ENCODE peak calls at places on chromosomes 16 and 17, in four cellular contexts. E, C, U and F are unnamed samples.

GRCh38 chr17:31449746-31450145 is 58.3 kb downstream of the RAB11FIP4 start:
- DNase-seq in E (no peak), C (no peak), U (no peak), F (no peak)

GRCh38 chr17:50539762-50540440 is 7.1 kb upstream of the SPATA20 start:
- DNase-seq in E (peak; percentile 76), C (peak; percentile 53), U (peak; percentile 92), F (no peak)

GRCh38 chr17:10649031-10649430 is 8.1 kb downstream of the MYH3 start:
- DNase-seq in E (no peak), C (no peak), U (peak; percentile 14), F (no peak)

GRCh38 chr17:63546308-63547082 is 3.8 kb upstream of the DCAF7 start:
- DNase-seq in E (no peak), C (no peak), U (no peak), F (no peak)

GRCh38 chr17:35117984-35118383 is 1.7 kb downstream of the RAD51D start:
- DNase-seq in E (no peak), C (peak; percentile 35), U (peak; percentile 52), F (no peak)

GRCh38 chr17:49379926-49380325 is 17.9 kb upstream of the ZNF652 start:
- DNase-seq in E (no peak), C (no peak), U (no peak), F (no peak)

GRCh38 chr16:11554054-11554453 is 32.7 kb downstream of the LITAF start:
- DNase-seq in E (no peak), C (no peak), U (no peak), F (peak; percentile 54)

GRCh38 chr17:33482636-33483035 is 189.5 kb upstream of the ASIC2 start:
- DNase-seq in E (no peak), C (no peak), U (no peak), F (no peak)

GRCh38 chr16:57240872-57241271 is 4.2 kb upstream of the ARL2BP start:
- DNase-seq in E (no peak), C (no peak), U (no peak), F (no peak)

GRCh38 chr17:45149669-45150603 is 1.7 kb downstream of the HEXIM1 start:
- DNase-seq in E (peak; percentile 76), C (peak; percentile 22), U (peak; percentile 69), F (no peak)

GRCh38 chr16:68843482-68844210 is at the start of gene TANGO6:
- DNase-seq in E (peak; percentile 89), C (peak; percentile 70), U (peak; percentile 72), F (peak; percentile 26)

GRCh38 chr16:47037396-47037745 is 63.9 kb upstream of the DNAJA2 start:
- DNase-seq in E (peak; percentile 38), C (no peak), U (no peak), F (no peak)

GRCh38 chr16:11464241-11464640 is 119.0 kb downstream of the RMI2 start:
- DNase-seq in E (no peak), C (no peak), U (no peak), F (no peak)

GRCh38 chr17:82269138-82269881 is 4.2 kb downstream of the CSNK1D start:
- DNase-seq in E (peak; percentile 64), C (no peak), U (no peak), F (no peak)

GRCh38 chr17:10316986-10317834 is 55.6 kb downstream of the MYH13 start:
- DNase-seq in E (peak; percentile 77), C (no peak), U (no peak), F (peak; percentile 27)

GRCh38 chr17:49603720-49604119 is 28.0 kb downstream of the NXPH3 start:
- DNase-seq in E (no peak), C (no peak), U (no peak), F (no peak)

GRCh38 chr16:32116080-32116479 is 137.0 kb upstream of the TP53TG3D start:
- DNase-seq in E (no peak), C (no peak), U (no peak), F (no peak)

GRCh38 chr16:59783191-59783590 is 1049.1 kb upstream of the GOT2 start:
- DNase-seq in E (no peak), C (no peak), U (peak; percentile 38), F (no peak)

GRCh38 chr17:20066253-20066652 is 57.1 kb downstream of the SPECC1 start:
- DNase-seq in E (no peak), C (peak; percentile 79), U (peak; percentile 89), F (no peak)

GRCh38 chr16:88534731-88535141 is 35.5 kb upstream of the ZC3H18 start:
- DNase-seq in E (peak; percentile 65), C (peak; percentile 52), U (peak; percentile 52), F (no peak)

GRCh38 chr16:17359778-17360177 is 111.0 kb downstream of the XYLT1 start:
- DNase-seq in E (no peak), C (no peak), U (no peak), F (no peak)

GRCh38 chr17:1495265-1495664 is 2.8 kb upstream of the MYO1C start:
- DNase-seq in E (no peak), C (peak; percentile 17), U (peak; percentile 44), F (no peak)

GRCh38 chr16:69150146-69150865 is 17.9 kb downstream of the UTP4 start:
- DNase-seq in E (peak; percentile 60), C (peak; percentile 34), U (peak; percentile 77), F (peak; percentile 43)

GRCh38 chr16:64090327-64090726 is 1031.5 kb downstream of the CDH11 start:
- DNase-seq in E (no peak), C (no peak), U (no peak), F (no peak)

GRCh38 chr17:40095944-40096791 is 4.2 kb downstream of the NR1D1 start:
- DNase-seq in E (peak; percentile 73), C (no peak), U (no peak), F (no peak)

GRCh38 chr17:48760411-48760810 is 31.9 kb upstream of the HOXB13 start:
- DNase-seq in E (peak; percentile 70), C (no peak), U (no peak), F (peak; percentile 83)

GRCh38 chr17:36089888-36090836 is at the start of gene CCL3:
- DNase-seq in E (peak; percentile 26), C (no peak), U (no peak), F (no peak)

GRCh38 chr16:27245276-27246231 is 23.0 kb downstream of the NSMCE1 start:
- DNase-seq in E (no peak), C (no peak), U (peak; percentile 96), F (no peak)

GRCh38 chr16:49574826-49575225 is 201.2 kb downstream of the C16orf78 start:
- DNase-seq in E (no peak), C (no peak), U (no peak), F (no peak)
- TF ChIP-seq CTCF in E (no peak), C (no peak), U (no peak), F (no peak)

GRCh38 chr16:370980-371728 is 816 bp upstream of the MRPL28 start:
- DNase-seq in E (peak; percentile 52), C (no peak), U (no peak), F (no peak)

GRCh38 chr16:368388-369158 is 1.8 kb downstream of the MRPL28 start:
- DNase-seq in E (peak; percentile 8), C (no peak), U (no peak), F (no peak)

GRCh38 chr16:369866-370436 is 387 bp downstream of the MRPL28 start:
- DNase-seq in E (no peak), C (no peak), U (peak; percentile 25), F (no peak)

GRCh38 chr16:370443-370842 is at the start of gene MRPL28:
- DNase-seq in E (peak; percentile 97), C (peak; percentile 96), U (peak; percentile 95), F (peak; percentile 81)

DNA sequence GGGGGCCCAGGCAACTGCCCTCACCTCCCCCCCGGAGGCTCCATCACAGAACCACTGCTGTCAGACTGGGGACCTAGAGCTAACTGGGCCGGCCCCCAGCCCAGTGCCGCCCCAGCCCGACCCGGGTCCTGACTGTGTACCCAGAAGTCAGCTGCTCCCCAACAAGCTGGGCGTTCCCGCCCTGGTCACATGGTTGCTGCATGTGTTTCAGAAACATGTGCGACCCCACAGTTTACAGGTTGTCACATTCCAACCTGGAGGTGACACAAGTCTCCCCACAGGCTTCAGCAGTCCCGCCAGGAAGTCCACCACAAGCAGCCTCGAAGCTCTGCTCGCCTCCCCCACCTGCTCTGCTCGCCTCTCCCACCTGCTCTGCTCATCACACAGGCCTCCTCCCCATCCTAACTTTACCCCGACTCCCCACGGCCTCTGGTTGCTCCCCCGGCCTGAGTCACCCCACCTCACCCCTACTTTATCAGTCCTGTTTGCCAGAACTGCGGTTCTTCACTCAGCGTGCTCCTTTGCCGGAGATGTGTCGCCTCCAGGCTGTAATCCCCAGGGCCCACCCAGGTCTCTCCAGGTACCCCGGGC is 968 bp downstream of the MRPL28 start:
- DNase-seq in E (no peak), C (no peak), U (no peak), F (no peak)
- H3K4me3 ChIP-seq in E (peak overlapping the region; percentile 61), C (no peak overlapping the region), U (peak overlapping the region; percentile 40), F (peak overlapping the region; percentile 47)

GRCh38 chr17:44005527-44005864 is 1.1 kb downstream of the NAGS start:
- DNase-seq in E (no peak), C (no peak), U (no peak), F (no peak)

GRCh38 chr17:44006581-44007345 is 2.3 kb downstream of the NAGS start:
- DNase-seq in E (peak; percentile 100), C (peak; percentile 93), U (peak; percentile 98), F (peak; percentile 57)

GRCh38 chr17:44008205-44008909 is 3.9 kb downstream of the NAGS start:
- DNase-seq in E (no peak), C (no peak), U (no peak), F (no peak)

GRCh38 chr17:44005865-44006580 is 1.6 kb downstream of the NAGS start:
- DNase-seq in E (peak; percentile 72), C (peak; percentile 53), U (peak; percentile 72), F (no peak)

DNA sequence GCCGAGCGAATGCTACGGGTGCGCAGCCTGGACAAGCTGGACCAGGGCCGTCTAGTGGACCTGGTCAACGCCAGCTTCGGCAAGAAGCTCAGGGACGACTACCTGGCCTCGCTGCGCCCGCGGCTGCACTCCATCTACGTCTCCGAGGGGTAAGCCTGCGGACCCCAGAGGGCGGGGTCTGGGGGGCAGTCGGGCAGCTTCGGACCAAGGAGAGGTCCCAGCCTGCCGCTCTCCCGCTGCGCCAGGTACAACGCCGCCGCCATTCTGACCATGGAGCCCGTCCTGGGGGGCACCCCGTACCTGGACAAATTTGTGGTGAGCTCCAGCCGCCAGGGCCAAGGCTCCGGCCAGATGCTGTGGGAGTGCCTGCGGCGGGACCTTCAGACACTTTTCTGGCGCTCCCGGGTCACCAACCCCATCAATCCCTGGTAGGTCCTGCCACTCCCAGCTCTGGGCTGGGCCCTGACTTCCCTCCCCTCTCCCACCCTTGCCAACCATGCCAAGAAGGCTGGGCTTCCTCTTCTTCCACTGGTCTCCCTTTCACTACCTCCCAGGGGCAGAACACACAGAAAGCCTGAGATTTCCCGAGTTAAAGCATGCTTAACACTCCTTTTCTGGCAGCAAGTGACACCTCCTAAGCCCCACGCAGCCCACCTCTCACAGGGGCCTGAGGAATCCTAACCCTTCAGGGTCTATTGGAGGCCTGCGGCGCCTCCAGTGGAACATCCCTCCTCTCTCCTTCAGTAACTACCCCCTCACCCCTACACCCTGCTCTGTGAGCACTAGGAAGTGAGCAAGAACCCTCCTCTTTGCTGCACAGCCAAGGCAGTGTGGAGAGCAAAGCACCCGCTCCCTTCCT is 3.2 kb downstream of the NAGS start:
- DNase-seq in E (peak; percentile 37), C (no peak), U (no peak), F (no peak)
- TF ChIP-seq CTCF in E (no peak), C (no peak), U (no peak), F (no peak)

GRCh38 chr16:85901110-85901509 is 2.1 kb downstream of the IRF8 start:
- DNase-seq in E (no peak), C (no peak), U (no peak), F (no peak)

GRCh38 chr16:85899444-85899843 is 482 bp downstream of the IRF8 start:
- DNase-seq in E (no peak), C (no peak), U (no peak), F (no peak)

GRCh38 chr16:85897384-85897783 is 1.6 kb upstream of the IRF8 start:
- DNase-seq in E (no peak), C (no peak), U (no peak), F (no peak)

GRCh38 chr16:85900031-85900792 is 1.2 kb downstream of the IRF8 start:
- DNase-seq in E (no peak), C (no peak), U (no peak), F (no peak)

GRCh38 chr16:85898521-85899442 is at the start of gene IRF8:
- DNase-seq in E (peak; percentile 87), C (no peak), U (no peak), F (no peak)
- H3K4me3 ChIP-seq in E (peak within 1 kb of the TSS; percentile 78), C (no peak within 1 kb of the TSS), U (no peak within 1 kb of the TSS), F (peak within 1 kb of the TSS; percentile 26)